ENCODE peak calls at places on chromosomes 3 and 15, in eight cellular contexts. K is endothelial cell of umbilical vein; G is activated CD4-positive, alpha-beta T cell treated with anti-CD3 and anti-CD28 coated beads for 4 hours; M is NCI-H146; Q is A172; O is activated naive CD4-positive, alpha-beta T cell treated with anti-CD3 and anti-CD28 coated beads, Interleukin-2, amount 50 U/mL, for 72 hours; J is heart right ventricle; W is NCI-H460. D is an unnamed sample.

GRCh38 chr3:46874430-46874829 is 3.1 kb upstream of the PTH1R start:
- DNase-seq in K (no peak), G (no peak), M (no peak), Q (no peak), O (no peak), J (peak), W (no peak), D (no peak)

GRCh38 chr3:112640864-112641751 is at the start of gene CCDC80:
- DNase-seq in K (peak), G (no peak), M (no peak), Q (peak), O (no peak), J (no peak), W (peak), D (peak)

GRCh38 chr3:64859625-64860590 is 172.1 kb upstream of the ADAMTS9 start:
- DNase-seq in K (no peak), G (no peak), M (no peak), Q (peak), O (no peak), J (no peak), W (no peak), D (no peak)

GRCh38 chr3:55252921-55253320 is 234.2 kb downstream of the WNT5A start:
- DNase-seq in K (no peak), G (no peak), M (no peak), Q (no peak), O (no peak), J (no peak), W (no peak), D (no peak)

GRCh38 chr3:94132777-94133176 is 69.9 kb downstream of the NSUN3 start:
- DNase-seq in K (no peak), G (no peak), M (no peak), Q (no peak), O (no peak), J (no peak), W (no peak), D (peak)

GRCh38 chr3:66506154-66506553 is 5.3 kb upstream of the LRIG1 start:
- DNase-seq in K (no peak), G (no peak), M (no peak), Q (no peak), O (no peak), J (no peak), W (no peak), D (no peak)

GRCh38 chr3:53740946-53741345 is 105.3 kb downstream of the CHDH start:
- DNase-seq in K (no peak), G (no peak), M (no peak), Q (peak), O (no peak), J (no peak), W (no peak), D (no peak)

GRCh38 chr3:120554727-120555660 is 41.1 kb upstream of the NDUFB4 start:
- DNase-seq in K (no peak), G (no peak), M (no peak), Q (no peak), O (no peak), J (peak), W (no peak), D (no peak)

GRCh38 chr15:41888662-41889253 is 5.1 kb downstream of the SPTBN5 start:
- DNase-seq in K (no peak), G (no peak), M (no peak), Q (no peak), O (no peak), J (no peak), W (no peak), D (no peak)

GRCh38 chr3:123642182-123642956 is 57.5 kb upstream of the HACD2 start:
- DNase-seq in K (peak), G (peak), M (peak), Q (peak), O (peak), J (peak), W (peak), D (peak)

GRCh38 chr15:82992436-82992835 is 6.4 kb downstream of the RAMAC start:
- DNase-seq in K (no peak), G (no peak), M (no peak), Q (no peak), O (no peak), J (no peak), W (no peak), D (no peak)

GRCh38 chr3:181921220-181921619 is 209.5 kb downstream of the SOX2 start:
- DNase-seq in K (no peak), G (no peak), M (no peak), Q (no peak), O (no peak), J (no peak), W (no peak), D (no peak)

GRCh38 chr3:134253475-134254231 is 3.0 kb upstream of the RYK start:
- DNase-seq in K (no peak), G (no peak), M (no peak), Q (no peak), O (no peak), J (no peak), W (no peak), D (peak)

GRCh38 chr15:75451202-75451673 is 252 bp downstream of the SIN3A start:
- DNase-seq in K (no peak), G (no peak), M (no peak), Q (no peak), O (no peak), J (no peak), W (no peak), D (no peak)

D was measured in mammary epithelial cell.